ENCODE peak calls at places on chromosomes 12 and 14, in six cellular contexts. O, T, R, J, N and G are unnamed samples.

GRCh38 chr12:127729381-127729780 is 537.6 kb upstream of the TMEM132C start:
- DNase-seq in O (no peak), T (no peak), R (no peak), J (no peak), N (no peak), G (no peak)

GRCh38 chr14:36068777-36069534 is 107.6 kb downstream of the PTCSC3 start:
- DNase-seq in O (peak; percentile 61), T (no peak), R (no peak), J (no peak), N (no peak), G (no peak)

GRCh38 chr12:5184159-5184558 is 140.5 kb downstream of the KCNA5 start:
- DNase-seq in O (no peak), T (no peak), R (no peak), J (no peak), N (no peak), G (no peak)

GRCh38 chr12:47867496-47867941 is 37.3 kb downstream of the VDR start:
- DNase-seq in O (peak; percentile 33), T (peak; percentile 48), R (no peak), J (no peak), N (no peak), G (no peak)

GRCh38 chr12:70643927-70644326 is 6.7 kb upstream of the PTPRB start:
- DNase-seq in O (no peak), T (no peak), R (no peak), J (no peak), N (no peak), G (no peak)

GRCh38 chr12:105933671-105934665 is 204.8 kb downstream of the NUAK1 start:
- DNase-seq in O (peak; percentile 45), T (peak; percentile 51), R (no peak), J (no peak), N (no peak), G (no peak)

GRCh38 chr12:90085491-90086274 is 377.0 kb upstream of the ATP2B1 start:
- DNase-seq in O (peak; percentile 55), T (no peak), R (no peak), J (peak; percentile 19), N (no peak), G (peak; percentile 46)

GRCh38 chr14:96265387-96265786 is 9.4 kb downstream of the BDKRB1 start:
- DNase-seq in O (peak; percentile 66), T (no peak), R (no peak), J (no peak), N (no peak), G (no peak)

GRCh38 chr14:75513911-75514672 is 8.2 kb upstream of the BATF start:
- DNase-seq in O (no peak), T (no peak), R (no peak), J (no peak), N (no peak), G (no peak)

GRCh38 chr12:118023461-118023860 is 7.0 kb downstream of the RFC5 start:
- DNase-seq in O (no peak), T (no peak), R (no peak), J (no peak), N (no peak), G (no peak)

GRCh38 chr12:29907486-29907885 is 123.7 kb upstream of the TMTC1 start:
- DNase-seq in O (no peak), T (no peak), R (no peak), J (no peak), N (no peak), G (no peak)

GRCh38 chr14:77649326-77649725 is 32.9 kb upstream of the SPTLC2 start:
- DNase-seq in O (no peak), T (no peak), R (no peak), J (no peak), N (no peak), G (no peak)

GRCh38 chr12:117850048-117850447 is 118.7 kb downstream of the KSR2 start:
- DNase-seq in O (peak; percentile 60), T (no peak), R (no peak), J (peak; percentile 78), N (no peak), G (peak; percentile 40)

DNA sequence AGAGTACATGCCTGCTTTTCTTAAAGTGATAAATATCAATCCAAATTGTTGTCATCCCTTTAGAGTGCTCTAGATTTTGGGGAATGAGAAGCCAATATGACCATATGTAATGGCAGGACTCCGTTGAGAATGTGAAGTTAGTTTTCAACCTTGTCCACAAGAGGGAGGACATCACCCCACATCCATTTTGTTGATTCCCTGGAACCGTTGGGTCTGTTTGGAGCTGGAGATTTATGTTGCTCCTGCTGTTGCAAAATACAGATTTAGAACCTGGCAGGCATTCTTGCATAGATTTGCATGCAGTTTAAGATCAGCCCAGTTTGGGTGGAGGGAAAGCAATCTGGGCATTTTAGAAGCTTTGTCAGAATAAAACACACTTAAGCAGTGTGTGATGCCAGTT is 620.1 kb downstream of the NRXN3 start:
- DNase-seq in O (peak; percentile 3), T (no peak), R (no peak), J (peak; percentile 37), N (no peak), G (peak; percentile 21)
- TF ChIP-seq CTCF in O (peak; percentile 38), T (no peak), R (no peak), J (peak; percentile 58), N (no peak), G (peak; percentile 63)

DNA sequence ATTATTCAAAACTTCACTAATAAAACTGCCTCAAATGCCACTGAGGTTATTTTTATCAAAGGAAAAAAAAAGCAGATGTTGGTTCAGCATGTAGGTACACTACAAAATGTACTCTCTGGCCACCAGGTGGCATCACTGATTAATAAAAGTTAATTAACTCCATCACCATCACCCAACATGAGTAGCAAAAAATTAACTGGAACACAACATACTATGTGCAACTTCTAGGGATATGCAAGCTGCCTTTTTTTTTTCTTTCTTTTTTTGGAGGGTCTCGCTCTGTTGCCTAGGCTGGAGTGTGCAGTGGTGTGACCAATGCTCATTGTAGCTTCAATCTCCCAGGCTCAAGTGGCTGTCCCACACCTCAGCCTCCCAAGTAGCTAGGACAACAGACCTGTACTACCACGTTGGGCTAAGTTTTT is 43.8 kb upstream of the NR2C1 start:
- DNase-seq in O (peak; percentile 84), T (no peak), R (peak; percentile 59), J (peak; percentile 83), N (peak; percentile 72), G (peak; percentile 53)
- H3K27ac ChIP-seq in O (no peak overlapping the region), T (no peak overlapping the region), R (no peak overlapping the region), J (no peak overlapping the region), N (peak overlapping the region; percentile 40), G (no peak overlapping the region)

GRCh38 chr12:124242529-124243065 is 52.3 kb upstream of the RFLNA start:
- DNase-seq in O (no peak), T (no peak), R (no peak), J (no peak), N (no peak), G (no peak)

GRCh38 chr12:124240493-124240892 is 54.4 kb upstream of the RFLNA start:
- DNase-seq in O (peak; percentile 39), T (no peak), R (no peak), J (peak; percentile 42), N (no peak), G (peak; percentile 75)

GRCh38 chr12:124236651-124237050 is 58.2 kb upstream of the RFLNA start:
- DNase-seq in O (no peak), T (no peak), R (no peak), J (no peak), N (no peak), G (no peak)

GRCh38 chr12:124241776-124242528 is 52.9 kb upstream of the RFLNA start:
- DNase-seq in O (no peak), T (no peak), R (no peak), J (no peak), N (no peak), G (no peak)

DNA sequence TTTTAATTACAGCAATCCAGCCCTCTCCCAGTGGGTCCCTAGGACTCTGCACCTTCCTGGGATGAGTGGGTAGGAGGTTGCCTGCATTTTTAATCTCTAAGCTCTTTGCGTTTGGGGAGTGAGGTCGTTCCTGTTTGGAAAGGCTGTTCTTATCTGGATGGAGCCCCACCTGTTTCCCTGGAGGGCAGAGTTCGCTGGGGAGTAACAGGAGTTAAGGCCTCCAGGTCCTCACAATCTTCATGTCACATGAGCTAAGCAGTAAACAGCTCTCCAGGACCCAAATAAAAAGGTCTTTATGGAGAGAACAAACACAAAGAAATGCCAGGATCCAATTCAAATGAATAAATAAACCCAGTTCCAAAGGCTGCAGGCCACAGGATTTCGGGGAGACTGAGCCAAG is 56.0 kb upstream of the RFLNA start:
- DNase-seq in O (no peak), T (no peak), R (no peak), J (no peak), N (no peak), G (no peak)
- H3K27me3 ChIP-seq in O (no peaks in the 10 kb centered on the region), T (no peaks in the 10 kb centered on the region), R (no peaks in the 10 kb centered on the region), J (no peaks in the 10 kb centered on the region), N (no peaks in the 10 kb centered on the region), G (no peaks in the 10 kb centered on the region)

DNA sequence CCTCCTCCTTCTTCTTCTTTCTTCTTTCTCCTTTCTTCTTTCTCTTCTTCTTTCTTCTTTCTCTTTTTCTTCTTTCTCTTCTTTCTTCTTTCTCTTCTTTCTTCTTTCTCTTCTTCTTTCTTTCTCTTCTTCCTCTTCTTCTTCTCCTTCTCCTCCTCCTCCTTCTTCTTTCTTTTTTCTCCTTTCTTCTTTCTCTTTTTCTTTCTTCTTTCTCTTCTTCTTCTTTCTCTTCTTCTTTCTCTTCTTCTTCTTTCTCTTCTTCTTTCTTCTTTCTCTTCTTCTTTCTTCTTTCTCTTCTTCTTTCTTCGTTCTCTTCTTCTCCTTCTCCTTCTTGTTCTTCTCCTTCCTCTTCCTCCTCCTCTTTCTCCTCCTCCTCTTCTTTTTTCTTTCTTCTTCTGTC is 1230.7 kb upstream of the USP15 start:
- DNase-seq in O (no peak), T (no peak), R (no peak), J (no peak), N (no peak), G (no peak)
- TF ChIP-seq CTCF in O (no peak), T (no peak), R (no peak), J (no peak), N (no peak), G (no peak)

GRCh38 chr12:122893208-122894151 is 2.4 kb downstream of the VPS37B start:
- DNase-seq in O (no peak), T (no peak), R (no peak), J (no peak), N (no peak), G (no peak)
- H3K27ac ChIP-seq in O (peak overlapping the region; percentile 93), T (peak overlapping the region; percentile 80), R (no peak overlapping the region), J (no peak overlapping the region), N (peak overlapping the region; percentile 90), G (no peak overlapping the region)

DNA sequence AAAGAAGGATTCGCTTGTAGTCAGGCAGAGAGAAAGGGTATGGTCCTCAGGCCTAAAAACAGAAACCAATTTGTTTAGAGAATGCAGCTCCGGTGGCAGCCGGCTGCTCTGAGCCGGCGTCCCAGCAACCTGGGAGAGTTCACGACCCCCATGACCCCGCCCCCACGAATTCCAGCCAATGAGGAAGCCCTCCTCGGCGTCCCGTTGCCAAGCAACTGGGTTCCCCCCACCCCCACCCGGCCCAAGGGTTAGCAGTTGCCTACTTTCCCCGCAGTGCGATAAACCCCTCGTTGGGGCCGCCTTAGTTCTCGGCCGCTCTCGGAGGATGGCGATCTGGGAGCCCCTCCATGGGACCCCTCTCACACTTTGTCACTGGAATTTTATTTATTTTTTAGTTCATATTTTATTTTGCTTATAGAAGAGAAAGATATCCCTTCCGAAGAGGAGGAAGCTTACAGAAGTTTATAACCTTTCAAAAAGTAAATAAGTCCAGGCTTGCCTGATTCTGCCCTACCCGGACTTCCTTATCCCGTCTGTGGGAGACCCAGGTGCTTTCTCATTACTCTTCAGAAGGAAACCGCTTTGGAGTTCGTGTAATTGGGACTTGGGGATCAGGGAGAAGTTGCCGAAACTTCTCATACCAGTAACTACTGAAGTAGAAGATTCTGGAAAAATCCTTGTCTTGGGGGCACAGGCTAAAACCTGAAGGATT is at the start of gene CCDC60:
- DNase-seq in O (peak; percentile 25), T (no peak), R (peak; percentile 12), J (peak; percentile 96), N (no peak), G (no peak)
- H3K27me3 ChIP-seq in O (peaks cover 91% of the 10 kb centered on the region), T (peaks cover 9% of the 10 kb centered on the region), R (no peaks in the 10 kb centered on the region), J (peaks cover 94% of the 10 kb centered on the region), N (no peaks in the 10 kb centered on the region), G (no peaks in the 10 kb centered on the region)

GRCh38 chr14:51822499-51822898 is 37.9 kb upstream of the GNG2 start:
- DNase-seq in O (no peak), T (no peak), R (no peak), J (no peak), N (no peak), G (no peak)
- TF ChIP-seq CTCF in O (no peak), T (no peak), R (no peak), J (no peak), N (no peak), G (no peak)